ENCODE peak calls at places on chromosomes 2 and 18, in nine cellular contexts. R is gastrocnemius medialis, U is HepG2, V is GM06990, F is suprapubic skin, W is heart right ventricle, T is fibroblast of the aortic adventitia, A is neural progenitor cell, Z is transverse colon. L is an unnamed sample.

GRCh38 chr2:8550932-8551621 is 130.8 kb upstream of the ID2 start:
- DNase-seq in R (no peak), U (no peak), T (no peak), Z (peak), A (no peak), V (no peak), F (no peak), W (no peak), L (no peak)

GRCh38 chr2:134070281-134070731 is 183.6 kb upstream of the MGAT5 start:
- DNase-seq in R (no peak), V (no peak), A (no peak), T (no peak), Z (no peak), F (no peak), W (no peak), U (no peak), L (no peak)

GRCh38 chr18:23712445-23712844 is 23.2 kb downstream of the LAMA3 start:
- DNase-seq in U (no peak), Z (no peak), R (no peak), V (no peak), A (no peak), T (no peak), F (no peak), W (no peak), L (no peak)

GRCh38 chr2:214960677-214961076 is 151.2 kb upstream of the BARD1 start:
- DNase-seq in A (no peak), Z (no peak), U (no peak), F (no peak), W (no peak), R (no peak), V (no peak), T (peak), L (no peak)

GRCh38 chr2:226985227-226985946 is 149.5 kb downstream of the RHBDD1 start:
- DNase-seq in U (peak), Z (peak), R (peak), F (no peak), V (peak), W (no peak), A (peak), T (peak), L (peak)

GRCh38 chr2:109253216-109253615 is 124.2 kb downstream of the SH3RF3 start:
- DNase-seq in A (no peak), T (no peak), V (no peak), R (no peak), Z (no peak), U (no peak), W (no peak), F (no peak), L (no peak)

GRCh38 chr18:7321831-7322230 is 90.9 kb downstream of the LRRC30 start:
- DNase-seq in Z (no peak), F (no peak), R (no peak), V (no peak), T (no peak), U (no peak), A (no peak), W (no peak), L (no peak)

GRCh38 chr2:12543452-12544220 is 173.1 kb upstream of the TRIB2 start:
- DNase-seq in Z (no peak), T (peak), U (no peak), A (no peak), W (peak), F (no peak), R (no peak), V (no peak), L (no peak)

GRCh38 chr2:152657042-152657441 is 60.2 kb downstream of the PRPF40A start:
- DNase-seq in A (no peak), W (no peak), R (no peak), U (no peak), V (peak), F (no peak), Z (no peak), T (no peak), L (no peak)

GRCh38 chr2:241701155-241701404 is 759 bp upstream of the ING5 start:
- DNase-seq in W (no peak), R (no peak), F (no peak), T (peak), V (no peak), Z (no peak), A (no peak), U (no peak), L (no peak)

GRCh38 chr2:212957624-212958023 is 193.8 kb downstream of the IKZF2 start:
- DNase-seq in U (no peak), V (no peak), T (no peak), Z (no peak), W (no peak), A (no peak), F (no peak), R (no peak), L (no peak)

GRCh38 chr2:216698895-216699294 is 3.5 kb upstream of the IGFBP5 start:
- DNase-seq in V (no peak), T (peak), R (no peak), Z (no peak), F (no peak), W (no peak), U (peak), A (peak), L (no peak)

GRCh38 chr18:75207298-75208054 is 1.5 kb downstream of the PTGR3 start:
- DNase-seq in F (no peak), V (no peak), W (no peak), Z (peak), A (peak), T (peak), U (peak), R (no peak), L (no peak)

GRCh38 chr2:241282553-241282952 is 32.9 kb downstream of the HDLBP start:
- DNase-seq in U (no peak), W (no peak), T (no peak), F (no peak), Z (no peak), V (no peak), R (no peak), A (no peak), L (no peak)

GRCh38 chr18:34350778-34351177 is 126.1 kb upstream of the NOL4 start:
- DNase-seq in Z (no peak), R (no peak), T (no peak), W (no peak), A (no peak), U (no peak), V (no peak), F (no peak), L (no peak)

GRCh38 chr2:205563646-205564045 is 118.7 kb upstream of the NRP2 start:
- DNase-seq in R (no peak), Z (peak), U (no peak), T (no peak), V (no peak), W (peak), A (peak), F (no peak), L (peak)

GRCh38 chr18:389658-390357 is 110.7 kb downstream of the COLEC12 start:
- DNase-seq in V (no peak), R (no peak), T (peak), Z (no peak), A (no peak), F (no peak), U (no peak), W (no peak), L (peak)
- TF ChIP-seq CTCF in V (no peak), R (no peak), T (peak), Z (no peak), A (no peak), F (no peak), U (peak), W (no peak), L (no peak)

GRCh38 chr2:85887566-85888019 is 1.2 kb downstream of the ST3GAL5 start:
- DNase-seq in V (no peak), R (peak), Z (peak), U (no peak), T (peak), W (peak), A (peak), F (peak), L (no peak)
- TF ChIP-seq CTCF in V (peak), R (peak), Z (no peak), U (peak), T (peak), W (peak), A (no peak), F (no peak), L (no peak)

GRCh38 chr2:224444011-224444410 is 42.1 kb upstream of the FAM124B start:
- DNase-seq in F (no peak), T (no peak), R (no peak), A (no peak), V (no peak), Z (no peak), W (no peak), U (no peak), L (no peak)
- TF ChIP-seq CTCF in F (no peak), T (no peak), R (no peak), A (no peak), V (no peak), Z (no peak), W (no peak), U (no peak), L (no peak)

DNA sequence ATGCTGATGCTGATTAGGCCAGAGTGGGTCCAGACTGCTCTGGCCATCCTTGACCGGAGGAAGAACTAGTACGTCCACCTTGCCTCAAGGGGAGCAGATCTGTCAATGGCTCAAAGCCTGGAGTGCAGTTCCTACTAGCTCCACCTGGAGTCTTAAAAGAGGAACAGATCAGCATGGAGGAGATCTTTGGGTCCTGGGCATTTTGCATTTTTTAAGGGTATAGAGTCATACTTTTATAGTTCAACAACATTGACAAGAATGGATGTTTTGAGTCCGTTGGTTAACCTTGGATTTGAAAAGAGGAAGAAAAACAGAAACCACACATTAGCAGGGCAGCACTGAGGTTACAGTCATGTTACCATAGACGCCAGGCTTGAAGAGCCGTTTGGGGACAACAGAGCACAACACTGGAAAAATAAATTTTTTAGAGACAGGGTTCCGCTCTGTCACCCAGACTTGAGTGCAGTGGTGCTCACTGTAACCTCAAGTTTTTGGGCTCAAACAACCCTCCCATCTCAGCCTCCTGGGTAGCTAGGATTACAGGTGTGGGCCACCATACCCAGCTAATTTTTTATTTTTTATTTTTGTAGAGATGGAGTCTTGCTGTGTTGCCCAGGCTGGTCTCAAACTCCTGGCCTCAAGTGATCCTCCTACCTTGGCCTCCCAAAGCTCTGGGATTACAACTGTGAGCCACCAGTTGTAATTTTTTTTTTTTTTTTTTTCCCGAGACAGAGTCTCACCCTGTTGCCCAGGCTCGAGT is 78.5 kb downstream of the PRKCE start:
- DNase-seq in Z (no peak), A (peak), T (no peak), V (peak), W (no peak), U (peak), F (no peak), R (no peak), L (no peak)
- TF ChIP-seq CTCF in Z (peak), A (peak), T (peak), V (peak), W (peak), U (peak), F (no peak), R (no peak), L (no peak)

DNA sequence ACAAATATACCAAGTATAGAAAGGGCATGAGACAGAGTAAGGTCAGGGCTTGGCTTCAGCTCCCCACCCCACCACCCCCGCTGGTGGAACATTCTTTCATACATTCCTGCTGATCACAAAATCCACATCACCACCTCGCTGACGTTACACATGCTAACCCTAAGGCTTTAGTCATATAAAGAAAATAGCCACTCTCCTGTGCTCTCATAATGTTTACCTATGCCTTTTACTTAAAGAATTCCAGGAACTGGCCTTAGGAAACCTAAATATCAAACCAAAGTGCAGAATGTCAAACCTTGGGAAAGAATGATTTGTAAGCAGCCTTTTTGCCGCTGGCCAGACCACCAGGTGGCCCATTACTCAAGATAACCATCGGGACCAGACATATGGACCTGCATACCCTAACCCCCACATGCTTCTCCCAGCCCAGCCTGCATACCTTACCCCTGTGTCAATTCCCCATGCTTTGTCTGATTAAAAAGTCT is 136.3 kb upstream of the SLC39A10 start:
- DNase-seq in U (no peak), A (no peak), Z (no peak), R (no peak), T (peak), V (no peak), W (no peak), F (no peak), L (no peak)
- TF ChIP-seq CTCF in U (peak), A (no peak), Z (no peak), R (no peak), T (no peak), V (no peak), W (no peak), F (no peak), L (no peak)

L was measured in WTC11.